ENCODE peak calls at places on chromosomes 12 and 14, in nine cellular contexts. One of them, this sample, is unnamed.

GRCh38 chr12:75750950-75751349 is 239.5 kb upstream of the KRR1 start:
- DNase-seq in GM13977: no peak
- DNase-seq in HTR-8/SVneo: no peak
- DNase-seq in left lung: no peak
- DNase-seq in HT-29: no peak
- DNase-seq in H54: no peak
- DNase-seq in astrocyte of the cerebellum: peak
- DNase-seq in activated CD4-positive, alpha-beta T cell treated with anti-CD3 and anti-CD28 coated beads, Interleukin-2, amount 50 U/mL, for 1 hour: no peak
- DNase-seq in NCI-H1092 treated with DMSO at 0.1 percent for 48 hours: no peak
- DNase-seq in this sample: peak

GRCh38 chr14:88411039-88411438 is 25.6 kb downstream of the SPATA7 start:
- DNase-seq in astrocyte of the cerebellum: no peak
- DNase-seq in H54: no peak
- DNase-seq in NCI-H1092 treated with DMSO at 0.1 percent for 48 hours: no peak
- DNase-seq in HTR-8/SVneo: no peak
- DNase-seq in GM13977: no peak
- DNase-seq in activated CD4-positive, alpha-beta T cell treated with anti-CD3 and anti-CD28 coated beads, Interleukin-2, amount 50 U/mL, for 1 hour: no peak
- DNase-seq in HT-29: peak
- DNase-seq in left lung: peak
- DNase-seq in this sample: no peak

GRCh38 chr14:55153951-55154350 is 24.9 kb downstream of the LGALS3 start:
- DNase-seq in HTR-8/SVneo: no peak
- DNase-seq in left lung: no peak
- DNase-seq in HT-29: no peak
- DNase-seq in H54: no peak
- DNase-seq in activated CD4-positive, alpha-beta T cell treated with anti-CD3 and anti-CD28 coated beads, Interleukin-2, amount 50 U/mL, for 1 hour: no peak
- DNase-seq in GM13977: no peak
- DNase-seq in NCI-H1092 treated with DMSO at 0.1 percent for 48 hours: no peak
- DNase-seq in astrocyte of the cerebellum: no peak
- DNase-seq in this sample: no peak

GRCh38 chr12:28759334-28759733 is 389.7 kb upstream of the FAR2 start:
- DNase-seq in astrocyte of the cerebellum: no peak
- DNase-seq in left lung: no peak
- DNase-seq in H54: peak
- DNase-seq in HTR-8/SVneo: no peak
- DNase-seq in NCI-H1092 treated with DMSO at 0.1 percent for 48 hours: no peak
- DNase-seq in GM13977: no peak
- DNase-seq in activated CD4-positive, alpha-beta T cell treated with anti-CD3 and anti-CD28 coated beads, Interleukin-2, amount 50 U/mL, for 1 hour: no peak
- DNase-seq in HT-29: peak
- DNase-seq in this sample: no peak

GRCh38 chr12:41514907-41515306 is 326.8 kb downstream of the PDZRN4 start:
- DNase-seq in HTR-8/SVneo: no peak
- DNase-seq in activated CD4-positive, alpha-beta T cell treated with anti-CD3 and anti-CD28 coated beads, Interleukin-2, amount 50 U/mL, for 1 hour: no peak
- DNase-seq in NCI-H1092 treated with DMSO at 0.1 percent for 48 hours: no peak
- DNase-seq in astrocyte of the cerebellum: no peak
- DNase-seq in H54: no peak
- DNase-seq in GM13977: no peak
- DNase-seq in HT-29: peak
- DNase-seq in left lung: no peak
- DNase-seq in this sample: no peak

GRCh38 chr12:1912580-1913376 is 5.7 kb downstream of the CACNA2D4 start:
- DNase-seq in activated CD4-positive, alpha-beta T cell treated with anti-CD3 and anti-CD28 coated beads, Interleukin-2, amount 50 U/mL, for 1 hour: no peak
- DNase-seq in astrocyte of the cerebellum: no peak
- DNase-seq in HTR-8/SVneo: peak
- DNase-seq in NCI-H1092 treated with DMSO at 0.1 percent for 48 hours: no peak
- DNase-seq in HT-29: no peak
- DNase-seq in left lung: no peak
- DNase-seq in GM13977: peak
- DNase-seq in H54: peak
- DNase-seq in this sample: peak

GRCh38 chr14:79749051-79749450 is 462.3 kb downstream of the DIO2 start:
- DNase-seq in H54: no peak
- DNase-seq in HT-29: no peak
- DNase-seq in HTR-8/SVneo: no peak
- DNase-seq in GM13977: no peak
- DNase-seq in activated CD4-positive, alpha-beta T cell treated with anti-CD3 and anti-CD28 coated beads, Interleukin-2, amount 50 U/mL, for 1 hour: no peak
- DNase-seq in left lung: no peak
- DNase-seq in astrocyte of the cerebellum: no peak
- DNase-seq in NCI-H1092 treated with DMSO at 0.1 percent for 48 hours: no peak
- DNase-seq in this sample: no peak

GRCh38 chr14:103723176-103724081 is 7.8 kb downstream of the ZFYVE21 start:
- DNase-seq in left lung: no peak
- DNase-seq in astrocyte of the cerebellum: no peak
- DNase-seq in NCI-H1092 treated with DMSO at 0.1 percent for 48 hours: no peak
- DNase-seq in GM13977: no peak
- DNase-seq in activated CD4-positive, alpha-beta T cell treated with anti-CD3 and anti-CD28 coated beads, Interleukin-2, amount 50 U/mL, for 1 hour: no peak
- DNase-seq in HT-29: no peak
- DNase-seq in HTR-8/SVneo: no peak
- DNase-seq in H54: no peak
- DNase-seq in this sample: no peak

GRCh38 chr12:76927170-76927784 is 48.5 kb upstream of the CSRP2 start:
- DNase-seq in HTR-8/SVneo: peak
- DNase-seq in GM13977: peak
- DNase-seq in left lung: no peak
- DNase-seq in NCI-H1092 treated with DMSO at 0.1 percent for 48 hours: no peak
- DNase-seq in astrocyte of the cerebellum: no peak
- DNase-seq in H54: peak
- DNase-seq in activated CD4-positive, alpha-beta T cell treated with anti-CD3 and anti-CD28 coated beads, Interleukin-2, amount 50 U/mL, for 1 hour: peak
- DNase-seq in HT-29: peak
- DNase-seq in this sample: peak

GRCh38 chr14:75022655-75023054 is 19.9 kb downstream of the EIF2B2 start:
- DNase-seq in HTR-8/SVneo: peak
- DNase-seq in NCI-H1092 treated with DMSO at 0.1 percent for 48 hours: no peak
- DNase-seq in astrocyte of the cerebellum: no peak
- DNase-seq in left lung: no peak
- DNase-seq in GM13977: no peak
- DNase-seq in activated CD4-positive, alpha-beta T cell treated with anti-CD3 and anti-CD28 coated beads, Interleukin-2, amount 50 U/mL, for 1 hour: peak
- DNase-seq in H54: peak
- DNase-seq in HT-29: peak
- DNase-seq in this sample: no peak